ENCODE peak calls at places on chromosomes 12 and 14, in ten cellular contexts. J is A549; E is Caki2; U is body of pancreas; Y is fibroblast of villous mesenchyme; C is NCI-H526; Z is NCI-H1092; S is activated naive CD8-positive, alpha-beta T cell treated with anti-CD3 and anti-CD28 coated beads, Interleukin-2, amount 50 U/mL, for 16 hours; V is GM04504; D is right lobe of liver. M is an unnamed sample.
A peak's percentile ranks its signal among the peaks of the same experiment; 100 is the strongest.

GRCh38 chr12:41919526-41920305 is 225.0 kb downstream of the GXYLT1 start:
- DNase-seq in E (no peak), D (no peak), Y (no peak), S (no peak), C (no peak), J (no peak), Z (peak; percentile 92), U (no peak), V (no peak), M (no peak)

GRCh38 chr12:75305412-75306332 is 24.5 kb downstream of the CAPS2 start:
- DNase-seq in S (no peak), J (no peak), D (peak; percentile 19), E (no peak), C (peak; percentile 72), U (no peak), Y (no peak), Z (no peak), V (no peak), M (no peak)

GRCh38 chr12:97456792-97457191 is 5.8 kb upstream of the RMST start:
- DNase-seq in U (no peak), C (no peak), J (no peak), S (no peak), Z (peak; percentile 60), Y (no peak), V (no peak), D (no peak), E (no peak), M (no peak)

GRCh38 chr14:68380304-68380840 is 412.5 kb downstream of the ZFP36L1 start:
- DNase-seq in D (no peak), J (no peak), S (no peak), C (no peak), U (no peak), Y (no peak), V (no peak), E (no peak), Z (no peak), M (no peak)

GRCh38 chr14:99727096-99727870 is 43.2 kb downstream of the CYP46A1 start:
- DNase-seq in D (peak; percentile 10), S (no peak), V (no peak), Z (no peak), E (no peak), Y (no peak), C (no peak), U (peak; percentile 7), J (no peak), M (no peak)

GRCh38 chr14:103576371-103577024 is 13.7 kb downstream of the COA8 start:
- DNase-seq in D (peak; percentile 94), S (no peak), C (peak; percentile 36), U (peak; percentile 65), J (peak; percentile 81), V (peak; percentile 82), E (peak; percentile 86), Z (no peak), Y (peak; percentile 97), M (peak; percentile 91)

GRCh38 chr12:71465794-71466193 is 26.2 kb downstream of the LGR5 start:
- DNase-seq in U (no peak), J (no peak), Y (no peak), D (no peak), Z (peak; percentile 45), E (no peak), C (no peak), V (no peak), S (no peak), M (no peak)

GRCh38 chr12:52971701-52972329 is 22.9 kb downstream of the KRT18 start:
- DNase-seq in V (no peak), Z (no peak), C (no peak), S (no peak), U (no peak), E (no peak), Y (peak; percentile 89), J (peak; percentile 73), D (no peak), M (peak; percentile 72)

GRCh38 chr12:67741234-67741633 is 92.7 kb downstream of the DYRK2 start:
- DNase-seq in Z (no peak), C (no peak), D (no peak), J (no peak), Y (no peak), V (no peak), S (no peak), E (no peak), U (no peak), M (no peak)

GRCh38 chr12:118537481-118537917 is 161.1 kb downstream of the SUDS3 start:
- DNase-seq in C (peak; percentile 81), V (no peak), Y (no peak), E (no peak), Z (peak; percentile 60), U (no peak), J (no peak), D (no peak), S (no peak), M (no peak)

GRCh38 chr14:21509432-21510143 is 1.6 kb downstream of the METTL3 start:
- DNase-seq in S (no peak), E (no peak), Z (no peak), V (no peak), U (no peak), J (no peak), Y (no peak), C (no peak), D (no peak), M (no peak)

GRCh38 chr12:106945261-106945851 is 10.4 kb upstream of the TMEM263 start:
- DNase-seq in D (no peak), E (peak; percentile 5), J (no peak), S (no peak), Z (no peak), U (no peak), Y (no peak), V (no peak), C (no peak), M (no peak)

GRCh38 chr14:30779210-30779609 is 95.1 kb upstream of the COCH start:
- DNase-seq in D (no peak), Z (no peak), Y (peak; percentile 50), J (no peak), S (no peak), C (no peak), E (no peak), U (no peak), V (no peak), M (no peak)

GRCh38 chr14:37145395-37145794 is 27.0 kb downstream of the SLC25A21 start:
- DNase-seq in D (no peak), E (peak; percentile 29), S (no peak), U (no peak), J (no peak), Y (no peak), V (no peak), C (no peak), Z (no peak), M (no peak)

GRCh38 chr12:42056130-42056529 is 88.5 kb downstream of the GXYLT1 start:
- DNase-seq in Z (no peak), V (no peak), C (no peak), Y (no peak), D (no peak), E (no peak), S (no peak), J (no peak), U (no peak), M (no peak)

GRCh38 chr14:89060191-89060590 is 235.7 kb downstream of the TTC8 start:
- DNase-seq in E (no peak), D (no peak), J (no peak), S (no peak), U (no peak), C (no peak), V (no peak), Y (no peak), Z (no peak), M (no peak)

GRCh38 chr12:116459011-116459410 is 100.2 kb upstream of the MAP1LC3B2 start:
- DNase-seq in D (no peak), E (no peak), Y (no peak), J (no peak), Z (no peak), U (no peak), C (no peak), S (no peak), V (no peak), M (no peak)

GRCh38 chr14:63204407-63205280 is at the start of gene RHOJ:
- DNase-seq in E (no peak), D (no peak), S (no peak), Y (peak; percentile 4), J (no peak), C (no peak), V (no peak), U (no peak), Z (peak; percentile 78), M (no peak)

GRCh38 chr12:12018454-12018853 is 52.3 kb upstream of the BCL2L14 start:
- DNase-seq in E (no peak), U (no peak), S (no peak), V (no peak), C (no peak), Y (peak; percentile 35), J (no peak), Z (no peak), D (no peak), M (no peak)

GRCh38 chr14:33780035-33780434 is 170.8 kb downstream of the EGLN3 start:
- DNase-seq in Z (no peak), V (no peak), C (no peak), E (no peak), Y (no peak), U (no peak), D (no peak), J (no peak), S (no peak), M (no peak)

GRCh38 chr14:91367173-91368171 is 50.1 kb downstream of the CCDC88C start:
- DNase-seq in U (peak; percentile 32), D (no peak), Z (no peak), S (no peak), E (peak; percentile 23), C (no peak), J (no peak), Y (no peak), V (no peak), M (peak; percentile 71)

GRCh38 chr12:6534914-6535696 is 788 bp downstream of the GAPDH start:
- DNase-seq in Z (peak; percentile 63), J (peak; percentile 64), E (peak; percentile 65), U (peak; percentile 70), D (peak; percentile 81), V (peak; percentile 46), S (peak; percentile 43), Y (peak; percentile 83), C (peak; percentile 80), M (no peak)

GRCh38 chr14:22483863-22484593 is 105.0 kb downstream of the DAD1 start:
- DNase-seq in C (no peak), Z (no peak), E (no peak), V (no peak), D (no peak), J (no peak), Y (no peak), U (no peak), S (no peak), M (no peak)

GRCh38 chr14:95432152-95433093 is 84.0 kb downstream of the SYNE3 start:
- DNase-seq in Y (peak; percentile 53), U (peak; percentile 67), C (peak; percentile 76), S (no peak), D (peak; percentile 64), E (peak; percentile 3), Z (peak; percentile 14), V (no peak), J (peak; percentile 65), M (no peak)

GRCh38 chr12:103801709-103802585 is 39.1 kb downstream of the NT5DC3 start:
- DNase-seq in U (no peak), D (no peak), Y (no peak), J (no peak), C (no peak), S (no peak), V (no peak), Z (no peak), E (peak; percentile 60), M (peak; percentile 26)

GRCh38 chr12:101305226-101305779 is 25.4 kb downstream of the UTP20 start:
- DNase-seq in Y (no peak), U (no peak), D (no peak), J (no peak), S (no peak), E (no peak), V (no peak), C (no peak), Z (no peak), M (no peak)

GRCh38 chr12:122481861-122482260 is 18.9 kb downstream of the ZCCHC8 start:
- DNase-seq in E (no peak), Z (no peak), S (no peak), C (no peak), D (no peak), Y (no peak), J (no peak), V (no peak), U (no peak), M (no peak)

GRCh38 chr12:124774462-124775167 is 89.0 kb downstream of the SCARB1 start:
- DNase-seq in S (peak; percentile 47), J (no peak), Z (no peak), D (no peak), V (peak; percentile 89), Y (peak; percentile 78), C (no peak), U (no peak), E (peak; percentile 72), M (peak; percentile 38)